ENCODE peak calls at places on chromosomes 12 and 14, in seven cellular contexts. D, X, A, R, H, C and L are unnamed samples.

GRCh38 chr12:55728185-55728931 is 451 bp downstream of the CD63 start:
- DNase-seq in D (peak), X (no peak), A (peak), R (peak), H (peak), C (peak), L (peak)

GRCh38 chr14:82394916-82395315 is 861.3 kb upstream of the SEL1L start:
- DNase-seq in D (no peak), X (no peak), A (peak), R (no peak), H (no peak), C (no peak), L (no peak)

GRCh38 chr12:22969521-22969920 is 344.6 kb downstream of the ETNK1 start:
- DNase-seq in D (no peak), X (no peak), A (no peak), R (no peak), H (no peak), C (no peak), L (no peak)

GRCh38 chr14:99270491-99271287 is 1.3 kb downstream of the BCL11B start:
- DNase-seq in D (no peak), X (no peak), A (no peak), R (peak), H (no peak), C (no peak), L (peak)

GRCh38 chr12:56932867-56933266 is 1.3 kb downstream of the SDR9C7 start:
- DNase-seq in D (no peak), X (no peak), A (peak), R (no peak), H (no peak), C (peak), L (peak)

GRCh38 chr14:73397810-73398209 is 60.5 kb downstream of the NUMB start:
- DNase-seq in D (no peak), X (no peak), A (no peak), R (no peak), H (no peak), C (no peak), L (no peak)

GRCh38 chr12:18171571-18171970 is 81.6 kb upstream of the RERGL start:
- DNase-seq in D (no peak), X (no peak), A (no peak), R (no peak), H (no peak), C (no peak), L (no peak)

GRCh38 chr14:71135911-71136310 is 228.7 kb downstream of the PCNX1 start:
- DNase-seq in D (no peak), X (no peak), A (no peak), R (no peak), H (no peak), C (no peak), L (peak)

GRCh38 chr12:65537978-65538377 is 259.5 kb downstream of the MSRB3 start:
- DNase-seq in D (no peak), X (no peak), A (no peak), R (no peak), H (no peak), C (no peak), L (no peak)

GRCh38 chr12:109192358-109192757 is 76.0 kb downstream of the ACACB start:
- DNase-seq in D (no peak), X (no peak), A (no peak), R (no peak), H (no peak), C (no peak), L (peak)

GRCh38 chr12:7981446-7981845 is 45.5 kb upstream of the SLC2A3 start:
- DNase-seq in D (no peak), X (no peak), A (no peak), R (no peak), H (no peak), C (no peak), L (no peak)

GRCh38 chr12:48388430-48388829 is 37.7 kb upstream of the ZNF641 start:
- DNase-seq in D (no peak), X (no peak), A (no peak), R (no peak), H (no peak), C (no peak), L (no peak)

GRCh38 chr14:38042356-38042755 is 165.3 kb upstream of the SSTR1 start:
- DNase-seq in D (no peak), X (peak), A (no peak), R (no peak), H (no peak), C (no peak), L (no peak)

GRCh38 chr12:52254180-52254964 is 20.1 kb upstream of the KRT86 start:
- DNase-seq in D (no peak), X (no peak), A (no peak), R (no peak), H (no peak), C (no peak), L (peak)

GRCh38 chr14:24179961-24180726 is 8.3 kb downstream of the REC8 start:
- DNase-seq in D (no peak), X (no peak), A (no peak), R (no peak), H (no peak), C (no peak), L (no peak)

GRCh38 chr14:94025720-94026119 is 420 bp upstream of the OTUB2 start:
- DNase-seq in D (no peak), X (no peak), A (no peak), R (no peak), H (no peak), C (no peak), L (no peak)

GRCh38 chr12:49546481-49546880 is 7.7 kb downstream of the KCNH3 start:
- DNase-seq in D (no peak), X (no peak), A (no peak), R (no peak), H (no peak), C (no peak), L (no peak)

GRCh38 chr12:106767954-106768501 is 6.5 kb upstream of the RIC8B start:
- DNase-seq in D (no peak), X (no peak), A (no peak), R (no peak), H (no peak), C (no peak), L (no peak)

GRCh38 chr12:1797011-1797901 is 23.1 kb upstream of the LRTM2 start:
- DNase-seq in D (peak), X (no peak), A (no peak), R (peak), H (peak), C (peak), L (no peak)

GRCh38 chr12:55019784-55020183 is at the start of gene NEUROD4:
- DNase-seq in D (peak), X (peak), A (peak), R (peak), H (no peak), C (no peak), L (no peak)

GRCh38 chr12:56374726-56375597 is 12.3 kb upstream of the APOF start:
- DNase-seq in D (no peak), X (no peak), A (no peak), R (no peak), H (no peak), C (no peak), L (no peak)

GRCh38 chr12:111766608-111767361 is at the start of gene ALDH2:
- DNase-seq in D (peak), X (peak), A (peak), R (peak), H (peak), C (peak), L (no peak)

GRCh38 chr14:60922050-60922449 is 58.8 kb downstream of the TRMT5 start:
- DNase-seq in D (no peak), X (no peak), A (no peak), R (no peak), H (no peak), C (no peak), L (no peak)

GRCh38 chr14:54085841-54086240 is 129.2 kb upstream of the BMP4 start:
- DNase-seq in D (no peak), X (no peak), A (no peak), R (no peak), H (no peak), C (no peak), L (no peak)

GRCh38 chr12:3132636-3133409 is 55.6 kb downstream of the TSPAN9 start:
- DNase-seq in D (no peak), X (no peak), A (no peak), R (peak), H (no peak), C (no peak), L (no peak)

GRCh38 chr14:79708991-79709390 is 502.3 kb downstream of the DIO2 start:
- DNase-seq in D (no peak), X (no peak), A (no peak), R (no peak), H (no peak), C (no peak), L (no peak)

GRCh38 chr12:645563-646071 is 17.6 kb downstream of the NINJ2 start:
- DNase-seq in D (peak), X (no peak), A (no peak), R (no peak), H (no peak), C (no peak), L (no peak)

GRCh38 chr12:52389313-52390207 is 4.1 kb upstream of the KRT84 start:
- DNase-seq in D (no peak), X (no peak), A (peak), R (no peak), H (no peak), C (no peak), L (no peak)

GRCh38 chr14:56660677-56661389 is 81.2 kb downstream of the TMEM260 start:
- DNase-seq in D (no peak), X (no peak), A (no peak), R (no peak), H (no peak), C (no peak), L (no peak)

GRCh38 chr12:22037952-22038351 is 8.1 kb upstream of the CMAS start:
- DNase-seq in D (no peak), X (no peak), A (no peak), R (no peak), H (no peak), C (no peak), L (no peak)

GRCh38 chr14:56585461-56586084 is 6.0 kb downstream of the TMEM260 start:
- DNase-seq in D (no peak), X (no peak), A (no peak), R (no peak), H (no peak), C (no peak), L (no peak)

GRCh38 chr12:124637586-124637985 is 70.2 kb upstream of the NCOR2 start:
- DNase-seq in D (peak), X (no peak), A (peak), R (no peak), H (no peak), C (no peak), L (no peak)

GRCh38 chr14:47276931-47277330 is 398.5 kb downstream of the MDGA2 start:
- DNase-seq in D (no peak), X (no peak), A (no peak), R (no peak), H (no peak), C (no peak), L (no peak)

GRCh38 chr12:122852336-122853275 is 17.3 kb downstream of the HIP1R start:
- DNase-seq in D (no peak), X (no peak), A (no peak), R (no peak), H (no peak), C (no peak), L (no peak)

GRCh38 chr14:78005325-78005724 is 164.8 kb upstream of the NRXN3 start:
- DNase-seq in D (no peak), X (peak), A (no peak), R (no peak), H (no peak), C (no peak), L (no peak)

GRCh38 chr12:14366211-14366762 is 805 bp downstream of the ATF7IP start:
- DNase-seq in D (no peak), X (no peak), A (peak), R (no peak), H (no peak), C (no peak), L (no peak)

GRCh38 chr12:14364583-14365271 is 755 bp upstream of the ATF7IP start:
- DNase-seq in D (no peak), X (no peak), A (no peak), R (no peak), H (no peak), C (no peak), L (no peak)

GRCh38 chr12:14367097-14367661 is 1.7 kb downstream of the ATF7IP start:
- DNase-seq in D (no peak), X (no peak), A (no peak), R (no peak), H (no peak), C (no peak), L (no peak)

GRCh38 chr12:14362347-14362746 is 3.1 kb upstream of the ATF7IP start:
- DNase-seq in D (no peak), X (no peak), A (no peak), R (no peak), H (no peak), C (no peak), L (no peak)

GRCh38 chr12:14365294-14366210 is at the start of gene ATF7IP:
- DNase-seq in D (peak), X (peak), A (peak), R (peak), H (peak), C (peak), L (peak)
- TF ChIP-seq CTCF in D (no peak), X (peak), A (peak), R (no peak), H (no peak), C (peak), L (no peak)

GRCh38 chr12:117564885-117565284 is 203.5 kb upstream of the NOS1 start:
- DNase-seq in D (no peak), X (no peak), A (no peak), R (no peak), H (no peak), C (no peak), L (no peak)
- TF ChIP-seq POLR2A in D (no peak), X (no peak), A (no peak), R (no peak), H (no peak), C (no peak), L (no peak)

GRCh38 chr12:113133036-113133435 is 2.5 kb downstream of the RASAL1 start:
- DNase-seq in D (no peak), X (no peak), A (no peak), R (no peak), H (no peak), C (no peak), L (no peak)

GRCh38 chr12:113128802-113129663 is 6.5 kb downstream of the RASAL1 start:
- DNase-seq in D (no peak), X (no peak), A (no peak), R (no peak), H (no peak), C (no peak), L (no peak)

GRCh38 chr12:113129664-113130456 is 5.7 kb downstream of the RASAL1 start:
- DNase-seq in D (no peak), X (no peak), A (no peak), R (no peak), H (no peak), C (no peak), L (no peak)

GRCh38 chr12:113131556-113131955 is 4.0 kb downstream of the RASAL1 start:
- DNase-seq in D (no peak), X (no peak), A (no peak), R (no peak), H (no peak), C (no peak), L (no peak)

GRCh38 chr12:113130457-113131135 is 5.0 kb downstream of the RASAL1 start:
- DNase-seq in D (no peak), X (no peak), A (no peak), R (no peak), H (peak), C (no peak), L (no peak)
- H3K4me3 ChIP-seq in D (no peak), X (no peak), A (no peak), R (no peak), H (no peak), C (no peak), L (no peak)

DNA sequence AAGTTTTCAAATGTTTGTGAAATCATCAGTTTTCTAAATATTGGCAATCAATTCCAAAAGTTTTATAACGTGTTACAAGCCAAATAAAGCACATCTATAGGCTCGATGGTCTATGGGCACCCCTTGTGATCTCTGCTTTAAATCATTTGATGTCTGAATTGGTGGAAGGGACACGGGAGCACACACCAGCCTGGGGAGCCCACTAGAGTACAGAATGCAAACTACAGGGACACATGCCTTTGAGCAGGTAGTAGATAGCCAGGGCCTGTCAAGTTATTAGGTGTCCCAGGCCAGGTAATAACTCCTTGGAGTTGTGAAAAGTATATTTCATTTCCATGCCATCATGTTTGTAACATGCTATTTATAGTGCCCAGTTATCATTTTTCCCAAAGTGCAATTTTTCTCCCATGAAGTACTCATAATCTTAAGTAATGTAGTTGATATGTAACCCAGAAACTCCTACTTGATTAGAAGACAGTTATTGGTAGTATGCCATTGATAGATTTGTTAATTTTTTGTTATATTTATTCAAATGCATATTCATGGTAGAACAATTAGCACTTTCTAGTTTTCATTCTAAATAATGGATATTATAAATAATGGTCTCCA is 97.0 kb upstream of the FGD4 start:
- DNase-seq in D (no peak), X (peak), A (no peak), R (no peak), H (peak), C (peak), L (no peak)
- TF ChIP-seq CTCF in D (no peak), X (peak), A (no peak), R (peak), H (peak), C (peak), L (no peak)